ENCODE peak calls at places on chromosomes 3 and 15, in ten cellular contexts. Q is RWPE2, E is K562, M is H1, P is neural crest cell, V is tibial nerve, B is progenitor cell of endocrine pancreas, S is fibroblast of mammary gland, I is GM12865, K is hepatocyte. J is an unnamed sample.

GRCh38 chr3:160150525-160150924 is 74.7 kb upstream of the C3orf80 start:
- DNase-seq in E (no peak), Q (no peak), I (no peak), M (no peak), P (no peak), K (no peak), S (peak), V (no peak), B (no peak), J (no peak)

GRCh38 chr3:181718416-181718815 is 6.7 kb downstream of the SOX2 start:
- DNase-seq in S (no peak), E (no peak), B (no peak), K (no peak), Q (no peak), I (no peak), V (no peak), M (no peak), P (no peak), J (no peak)

GRCh38 chr3:30644615-30645014 is 38.2 kb downstream of the TGFBR2 start:
- DNase-seq in V (peak), E (no peak), P (no peak), I (peak), B (no peak), K (no peak), Q (no peak), M (no peak), S (peak), J (peak)

GRCh38 chr3:123449986-123450474 is 1.1 kb upstream of the ADCY5 start:
- DNase-seq in B (peak), M (peak), E (no peak), Q (no peak), P (peak), K (peak), I (no peak), S (no peak), V (no peak), J (no peak)

GRCh38 chr3:49351521-49352011 is 6.6 kb downstream of the GPX1 start:
- DNase-seq in M (no peak), P (no peak), Q (no peak), B (no peak), S (peak), V (no peak), K (peak), I (peak), E (no peak), J (no peak)

GRCh38 chr3:45088959-45089358 is 57.2 kb downstream of the CDCP1 start:
- DNase-seq in E (no peak), M (no peak), V (no peak), S (no peak), P (no peak), K (no peak), B (no peak), I (no peak), Q (no peak), J (no peak)

GRCh38 chr3:31300802-31301443 is 231.8 kb upstream of the STT3B start:
- DNase-seq in P (no peak), B (no peak), E (no peak), Q (no peak), K (no peak), V (no peak), S (peak), I (no peak), M (no peak), J (no peak)

GRCh38 chr3:141020139-141020940 is 30.8 kb upstream of the SPSB4 start:
- DNase-seq in S (peak), E (no peak), V (no peak), I (no peak), B (no peak), M (no peak), K (no peak), Q (no peak), P (no peak), J (no peak)

GRCh38 chr15:76991048-76991447 is 3.9 kb upstream of the PSTPIP1 start:
- DNase-seq in V (no peak), P (no peak), K (no peak), E (no peak), Q (peak), I (no peak), B (no peak), M (no peak), S (no peak), J (no peak)

GRCh38 chr3:126349071-126349470 is 8.1 kb downstream of the KLF15 start:
- DNase-seq in I (no peak), Q (peak), V (peak), P (no peak), S (no peak), M (no peak), K (no peak), E (no peak), B (no peak), J (no peak)

GRCh38 chr15:92693922-92694331 is 38.4 kb upstream of the FAM174B start:
- DNase-seq in P (peak), K (peak), I (peak), B (no peak), E (peak), Q (no peak), M (peak), S (peak), V (no peak), J (no peak)

GRCh38 chr3:194046995-194047681 is 88.8 kb upstream of the HES1 start:
- DNase-seq in P (no peak), I (peak), M (no peak), B (no peak), K (no peak), V (no peak), Q (no peak), S (peak), E (no peak), J (no peak)

GRCh38 chr3:29245441-29245840 is 35.4 kb upstream of the RBMS3 start:
- DNase-seq in B (no peak), P (no peak), Q (no peak), M (no peak), S (peak), E (no peak), K (no peak), I (no peak), V (no peak), J (no peak)

GRCh38 chr3:165854696-165855095 is 17.5 kb upstream of the BCHE start:
- DNase-seq in K (peak), B (no peak), S (peak), M (no peak), Q (no peak), I (peak), P (no peak), V (no peak), E (peak), J (peak)

GRCh38 chr3:101722394-101723173 is 1.8 kb upstream of the CEP97 start:
- DNase-seq in Q (no peak), I (peak), K (no peak), V (no peak), S (no peak), B (no peak), E (no peak), P (no peak), M (no peak), J (peak)

GRCh38 chr15:39918688-39919385 is 1.2 kb downstream of the GPR176 start:
- DNase-seq in E (no peak), I (no peak), P (no peak), K (no peak), S (peak), Q (no peak), V (no peak), M (no peak), B (no peak), J (no peak)

GRCh38 chr3:195809291-195809785 is 2.4 kb downstream of the MUC4 start:
- DNase-seq in S (no peak), K (no peak), E (no peak), B (no peak), M (no peak), P (no peak), V (no peak), Q (no peak), I (no peak), J (no peak)

GRCh38 chr15:92123848-92124631 is 269.6 kb upstream of the ST8SIA2 start:
- DNase-seq in P (no peak), K (no peak), B (no peak), Q (no peak), I (no peak), V (no peak), S (no peak), E (no peak), M (no peak), J (no peak)

GRCh38 chr3:65556934-65557577 is 481.7 kb downstream of the MAGI1 start:
- DNase-seq in E (no peak), Q (no peak), K (no peak), B (no peak), M (no peak), P (no peak), S (no peak), V (no peak), I (no peak), J (no peak)

GRCh38 chr3:178690571-178690970 is 154.3 kb downstream of the KCNMB2 start:
- DNase-seq in Q (no peak), S (no peak), P (no peak), K (no peak), B (no peak), I (no peak), E (no peak), M (no peak), V (no peak), J (no peak)

GRCh38 chr15:82530006-82530405 is 10.3 kb downstream of the RPS17 start:
- DNase-seq in M (no peak), B (no peak), K (no peak), S (no peak), E (no peak), P (no peak), Q (peak), I (no peak), V (no peak), J (no peak)

GRCh38 chr3:66342717-66343373 is 122.0 kb downstream of the SLC25A26 start:
- DNase-seq in E (no peak), B (no peak), K (no peak), M (no peak), I (no peak), P (no peak), V (no peak), S (no peak), Q (no peak), J (no peak)

GRCh38 chr3:14317057-14317553 is 85.3 kb upstream of the SLC6A6 start:
- DNase-seq in I (no peak), M (no peak), K (no peak), P (no peak), S (no peak), E (no peak), Q (no peak), V (no peak), B (no peak), J (no peak)

GRCh38 chr3:124652009-124652408 is 78.2 kb upstream of the UMPS start:
- DNase-seq in M (no peak), Q (no peak), P (no peak), K (no peak), B (no peak), S (no peak), V (no peak), I (peak), E (no peak), J (no peak)

GRCh38 chr3:124656531-124656930 is 73.7 kb upstream of the UMPS start:
- DNase-seq in S (no peak), I (no peak), P (no peak), K (no peak), V (no peak), B (no peak), M (no peak), E (no peak), Q (no peak), J (no peak)

GRCh38 chr3:124653788-124654469 is 76.3 kb upstream of the UMPS start:
- DNase-seq in P (no peak), M (no peak), K (no peak), I (no peak), E (peak), S (no peak), V (no peak), B (no peak), Q (no peak), J (no peak)

GRCh38 chr3:124653071-124653470 is 77.2 kb upstream of the UMPS start:
- DNase-seq in P (no peak), K (no peak), M (no peak), Q (no peak), V (no peak), S (no peak), B (no peak), I (no peak), E (no peak), J (no peak)

DNA sequence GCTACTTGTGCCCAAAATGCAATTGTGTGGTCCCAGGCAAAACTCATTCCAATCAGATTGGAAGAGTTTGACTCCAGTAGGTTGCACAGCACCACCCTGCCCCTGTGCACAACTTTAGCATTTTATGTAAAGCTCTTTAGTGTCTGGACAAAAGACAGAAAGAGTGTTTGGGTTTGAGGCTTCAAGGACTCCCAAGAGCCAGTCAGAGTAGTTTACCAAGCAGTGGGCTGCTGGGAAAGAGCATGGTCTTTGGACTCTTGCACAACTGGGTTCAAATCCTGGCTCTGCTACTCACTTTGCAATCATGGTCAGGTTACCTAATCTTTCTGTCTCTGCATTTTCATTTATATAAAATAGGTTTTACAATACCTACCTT is 75.8 kb upstream of the UMPS start:
- DNase-seq in K (no peak), E (no peak), I (no peak), Q (no peak), B (no peak), V (no peak), M (no peak), P (no peak), S (no peak), J (no peak)
- TF ChIP-seq CTCF in K (no peak), E (no peak), I (no peak), Q (no peak), B (no peak), V (no peak), M (no peak), P (no peak), S (no peak), J (no peak)

GRCh38 chr3:42118762-42119361 is 27.7 kb downstream of the TRAK1 start:
- DNase-seq in V (no peak), S (peak), M (no peak), I (peak), E (peak), Q (no peak), B (no peak), K (peak), P (no peak), J (peak)
- TF ChIP-seq CTCF in V (peak), S (peak), M (peak), I (peak), E (peak), Q (peak), B (peak), K (peak), P (peak), J (peak)

DNA sequence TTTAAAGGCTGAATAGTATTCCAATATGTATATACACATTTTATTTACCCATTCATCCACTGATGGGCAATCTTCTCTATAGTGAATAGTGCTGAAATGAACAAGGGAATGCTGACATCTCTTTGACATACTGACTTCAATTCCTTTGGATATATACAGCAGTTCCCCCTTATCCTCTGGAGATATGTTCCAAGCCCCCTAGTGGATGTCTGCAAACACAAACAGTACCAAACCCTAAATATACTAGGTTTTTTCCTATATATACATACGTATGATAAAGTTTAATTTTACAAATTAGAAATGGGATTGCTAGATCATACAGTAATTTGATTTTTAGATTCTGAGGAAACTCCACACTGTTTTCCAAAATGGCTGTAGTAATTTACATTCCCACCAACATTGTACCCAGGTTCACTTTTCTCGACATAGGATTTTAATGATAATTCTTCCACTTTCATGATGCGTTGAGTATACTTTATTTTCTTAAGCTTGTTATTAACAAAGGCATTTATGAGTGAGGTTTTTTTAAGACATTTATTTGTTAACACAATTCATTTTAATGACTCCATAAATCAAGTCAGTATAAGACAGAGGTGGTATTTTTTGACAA is 38.2 kb downstream of the VPS13C start:
- DNase-seq in Q (no peak), V (no peak), E (no peak), I (no peak), P (no peak), K (no peak), B (no peak), S (peak), M (no peak), J (no peak)
- TF ChIP-seq CTCF in Q (peak), V (no peak), E (no peak), I (no peak), P (peak), K (peak), B (peak), S (peak), M (peak), J (no peak)

GRCh38 chr3:176816937-176817336 is 380.3 kb downstream of the TBL1XR1 start:
- DNase-seq in B (no peak), E (no peak), Q (no peak), S (no peak), I (no peak), M (no peak), P (no peak), V (no peak), K (no peak), J (no peak)

GRCh38 chr3:176814252-176814651 is 383.0 kb downstream of the TBL1XR1 start:
- DNase-seq in K (peak), I (peak), Q (no peak), M (peak), P (peak), E (peak), B (peak), S (peak), V (peak), J (peak)
- TF ChIP-seq CTCF in K (peak), I (peak), Q (no peak), M (peak), P (peak), E (peak), B (peak), S (peak), V (peak), J (peak)

DNA sequence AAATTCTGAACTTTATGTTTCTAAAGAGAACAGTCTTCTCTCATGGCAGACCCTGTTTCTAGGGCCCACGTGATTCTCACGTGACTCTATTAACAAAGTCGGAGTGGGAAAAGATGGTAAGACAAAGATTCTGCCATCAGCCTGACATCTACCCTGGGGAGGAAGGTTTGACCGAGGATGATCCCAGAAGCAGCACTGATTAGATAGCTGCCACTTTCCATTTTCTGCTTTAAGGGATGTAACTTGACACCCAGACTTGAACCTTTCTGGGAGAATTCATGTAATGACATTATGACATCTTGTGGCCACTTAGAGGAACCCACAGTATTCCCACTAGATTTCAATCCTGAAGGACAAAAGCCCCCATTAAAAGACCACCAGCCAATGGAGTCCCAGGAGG is 480.3 kb upstream of the PROK2 start:
- DNase-seq in E (peak), V (no peak), Q (no peak), K (no peak), B (no peak), P (no peak), S (peak), I (no peak), M (no peak), J (no peak)
- TF ChIP-seq CTCF in E (peak), V (no peak), Q (peak), K (peak), B (peak), P (peak), S (peak), I (no peak), M (peak), J (no peak)

GRCh38 chr3:121979734-121980449 is 42.2 kb downstream of the ILDR1 start:
- DNase-seq in K (no peak), M (no peak), Q (no peak), V (no peak), I (no peak), B (no peak), P (no peak), S (no peak), E (no peak), J (no peak)

GRCh38 chr3:121974601-121975111 is 47.4 kb downstream of the ILDR1 start:
- DNase-seq in V (no peak), E (no peak), I (no peak), M (no peak), Q (no peak), K (no peak), S (peak), P (no peak), B (no peak), J (no peak)

GRCh38 chr3:121976727-121977126 is 45.3 kb downstream of the ILDR1 start:
- DNase-seq in E (no peak), I (no peak), M (no peak), K (no peak), V (no peak), S (no peak), B (no peak), Q (no peak), P (no peak), J (no peak)

GRCh38 chr3:121979246-121979645 is 42.8 kb downstream of the ILDR1 start:
- DNase-seq in K (no peak), M (no peak), P (no peak), V (no peak), E (no peak), B (no peak), S (no peak), Q (no peak), I (peak), J (no peak)

GRCh38 chr3:121975702-121976302 is 46.2 kb downstream of the ILDR1 start:
- DNase-seq in P (no peak), V (no peak), E (no peak), M (no peak), I (no peak), S (no peak), K (no peak), Q (no peak), B (no peak), J (no peak)
- TF ChIP-seq CTCF in P (no peak), V (no peak), E (no peak), M (no peak), I (peak), S (no peak), K (no peak), Q (peak), B (no peak), J (no peak)